ENCODE peak calls at places on chromosomes 7 and 10, in seven cellular contexts. N is Calu3, Z is psoas muscle, V is left ventricle myocardium inferior, G is nephron progenitor cell, M is cardiac muscle cell, Y is brain microvascular endothelial cell. S is an unnamed sample.

GRCh38 chr10:104559935-104560334 is 81.2 kb upstream of the SORCS3 start:
- DNase-seq in N (no peak), Z (no peak), V (no peak), G (no peak), M (no peak), Y (no peak), S (no peak)

GRCh38 chr7:7554647-7555575 is 11.8 kb upstream of the MIOS start:
- DNase-seq in N (no peak), Z (peak; percentile 15), V (no peak), G (no peak), M (no peak), Y (no peak), S (no peak)

GRCh38 chr10:42940487-42941157 is 136.2 kb upstream of the RET start:
- DNase-seq in N (no peak), Z (no peak), V (no peak), G (no peak), M (no peak), Y (no peak), S (peak; percentile 33)

GRCh38 chr10:104488046-104488832 is 134.6 kb downstream of the CFAP58 start:
- DNase-seq in N (no peak), Z (no peak), V (no peak), G (no peak), M (no peak), Y (no peak), S (no peak)

GRCh38 chr7:99424932-99425730 is 13.5 kb downstream of the PTCD1 start:
- DNase-seq in N (no peak), Z (no peak), V (no peak), G (no peak), M (no peak), Y (no peak), S (no peak)

GRCh38 chr7:111903797-111904196 is 302.4 kb downstream of the DOCK4 start:
- DNase-seq in N (no peak), Z (no peak), V (no peak), G (no peak), M (no peak), Y (no peak), S (no peak)

GRCh38 chr10:103512166-103512565 is 18.7 kb downstream of the NEURL1 start:
- DNase-seq in N (no peak), Z (no peak), V (no peak), G (no peak), M (no peak), Y (no peak), S (no peak)

GRCh38 chr10:11793762-11794479 is 29.2 kb upstream of the PROSER2 start:
- DNase-seq in N (peak; percentile 43), Z (no peak), V (no peak), G (no peak), M (peak; percentile 15), Y (peak; percentile 81), S (no peak)

GRCh38 chr7:13725591-13725990 is 263.9 kb downstream of the ETV1 start:
- DNase-seq in N (no peak), Z (no peak), V (no peak), G (no peak), M (no peak), Y (no peak), S (no peak)

GRCh38 chr7:102445674-102446071 is 12.3 kb downstream of the ORAI2 start:
- DNase-seq in N (no peak), Z (no peak), V (no peak), G (no peak), M (no peak), Y (no peak), S (no peak)

GRCh38 chr10:129877773-129878371 is 86.2 kb downstream of the EBF3 start:
- DNase-seq in N (peak; percentile 9), Z (no peak), V (no peak), G (peak; percentile 27), M (peak; percentile 37), Y (no peak), S (no peak)

GRCh38 chr7:29282819-29283414 is 88.3 kb downstream of the CHN2 start:
- DNase-seq in N (no peak), Z (no peak), V (no peak), G (no peak), M (no peak), Y (no peak), S (no peak)

GRCh38 chr7:95405800-95406199 is 9.6 kb upstream of the PON3 start:
- DNase-seq in N (no peak), Z (no peak), V (no peak), G (no peak), M (no peak), Y (no peak), S (no peak)

GRCh38 chr7:101156277-101156676 is 2.0 kb downstream of the AP1S1 start:
- DNase-seq in N (no peak), Z (no peak), V (no peak), G (no peak), M (no peak), Y (no peak), S (no peak)
- TF ChIP-seq CTCF in N (no peak), Z (no peak), V (no peak), G (no peak), M (peak; percentile 25), Y (peak; percentile 53), S (no peak)

GRCh38 chr7:45001826-45002225 is 1.8 kb downstream of the CCM2 start:
- DNase-seq in N (no peak), Z (no peak), V (no peak), G (no peak), M (no peak), Y (no peak), S (no peak)

GRCh38 chr7:44998153-44998871 is 1.7 kb upstream of the CCM2 start:
- DNase-seq in N (no peak), Z (no peak), V (no peak), G (no peak), M (no peak), Y (no peak), S (no peak)

GRCh38 chr7:45001138-45001694 is 1.2 kb downstream of the CCM2 start:
- DNase-seq in N (peak; percentile 54), Z (no peak), V (no peak), G (no peak), M (no peak), Y (no peak), S (no peak)

GRCh38 chr7:45000096-45001032 is at the start of gene CCM2:
- DNase-seq in N (peak; percentile 53), Z (peak; percentile 74), V (peak; percentile 69), G (no peak), M (peak; percentile 79), Y (no peak), S (peak; percentile 35)

GRCh38 chr7:44999245-45000095 is 531 bp upstream of the CCM2 start:
- DNase-seq in N (peak; percentile 100), Z (peak; percentile 100), V (peak; percentile 99), G (peak; percentile 99), M (peak; percentile 99), Y (peak; percentile 99), S (peak; percentile 99)
- TF ChIP-seq CTCF in N (no peak), Z (no peak), V (peak; percentile 24), G (no peak), M (no peak), Y (no peak), S (no peak)

GRCh38 chr7:2803342-2803692 is 40.8 kb downstream of the GNA12 start:
- DNase-seq in N (no peak), Z (no peak), V (no peak), G (no peak), M (no peak), Y (no peak), S (no peak)

GRCh38 chr7:2805213-2806003 is 38.7 kb downstream of the GNA12 start:
- DNase-seq in N (no peak), Z (no peak), V (peak; percentile 57), G (no peak), M (no peak), Y (no peak), S (no peak)

GRCh38 chr7:2803755-2804154 is 40.4 kb downstream of the GNA12 start:
- DNase-seq in N (no peak), Z (no peak), V (no peak), G (no peak), M (no peak), Y (no peak), S (no peak)

GRCh38 chr7:2802504-2803341 is 41.4 kb downstream of the GNA12 start:
- DNase-seq in N (no peak), Z (no peak), V (peak; percentile 55), G (no peak), M (no peak), Y (peak; percentile 45), S (no peak)

GRCh38 chr7:2804227-2804763 is 39.8 kb downstream of the GNA12 start:
- DNase-seq in N (no peak), Z (no peak), V (no peak), G (no peak), M (no peak), Y (no peak), S (no peak)
- TF ChIP-seq CTCF in N (no peak), Z (no peak), V (no peak), G (no peak), M (no peak), Y (peak; percentile 15), S (no peak)

DNA sequence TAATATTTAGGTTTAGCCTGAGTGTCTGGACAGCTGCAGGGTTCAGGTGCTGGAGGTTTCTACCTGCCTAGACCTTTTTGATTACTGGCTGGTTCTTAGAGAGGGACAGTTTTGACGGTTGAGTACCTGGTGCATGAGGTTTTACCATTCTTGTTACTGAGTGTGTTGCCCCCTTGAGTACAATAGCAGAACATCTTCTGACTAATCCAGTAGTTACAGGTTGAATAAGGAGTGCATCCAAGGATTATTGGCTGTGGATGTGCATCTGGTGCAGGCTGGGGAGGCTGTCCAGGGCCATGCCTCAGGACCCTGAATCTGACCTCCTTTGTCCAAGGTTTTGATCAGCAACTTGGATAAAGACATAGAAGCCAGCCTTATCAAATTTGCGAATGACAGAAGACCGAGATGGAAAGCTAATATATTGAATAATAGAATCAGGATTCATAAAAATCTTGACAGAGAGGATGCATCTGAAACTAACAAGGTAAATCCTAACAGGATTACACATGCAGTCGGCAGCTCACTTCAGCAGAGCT is 23.1 kb downstream of the PLPP4 start:
- DNase-seq in N (no peak), Z (no peak), V (no peak), G (no peak), M (no peak), Y (no peak), S (no peak)
- TF ChIP-seq CTCF in N (no peak), Z (no peak), V (no peak), G (peak; percentile 15), M (no peak), Y (peak; percentile 51), S (no peak)